ENCODE peak calls at places on chromosomes 5 and 9, in four cellular contexts. C is GM12878, H is A549, D is transverse colon. V is an unnamed sample. For H3K4me1, the result is how much of the 10 kb centered on the place peaks cover.

GRCh38 chr9:107782789-107783188 is 293.2 kb upstream of the KLF4 start:
- DNase-seq in C (no peak), H (no peak), D (no peak), V (no peak)

GRCh38 chr9:83535736-83536135 is 2.5 kb downstream of the FRMD3 start:
- DNase-seq in C (no peak), H (no peak), D (no peak), V (no peak)

GRCh38 chr5:1375871-1376850 is 31.3 kb upstream of the CLPTM1L start:
- DNase-seq in C (no peak), H (no peak), D (no peak), V (no peak)

GRCh38 chr9:114459464-114459863 is 45.8 kb downstream of the WHRN start:
- DNase-seq in C (no peak), H (no peak), D (no peak), V (no peak)

GRCh38 chr9:37963936-37964739 is 60.2 kb upstream of the SLC25A51 start:
- DNase-seq in C (no peak), H (peak), D (peak), V (peak)

GRCh38 chr9:136058152-136058483 is 37.0 kb downstream of the NACC2 start:
- DNase-seq in C (no peak), H (no peak), D (no peak), V (no peak)

GRCh38 chr5:112407240-112407639 is 11.8 kb downstream of the EPB41L4A start:
- DNase-seq in C (no peak), H (no peak), D (no peak), V (no peak)

GRCh38 chr5:57442080-57442839 is 40.4 kb downstream of the ACTBL2 start:
- DNase-seq in C (no peak), H (no peak), D (no peak), V (no peak)

GRCh38 chr5:32206799-32207634 is 32.9 kb upstream of the GOLPH3 start:
- DNase-seq in C (no peak), H (no peak), D (no peak), V (no peak)

GRCh38 chr5:73373814-73374510 is 74.6 kb downstream of the FOXD1 start:
- DNase-seq in C (no peak), H (no peak), D (no peak), V (no peak)

GRCh38 chr5:52811067-52811749 is 23.5 kb downstream of the ITGA1 start:
- DNase-seq in C (no peak), H (no peak), D (no peak), V (no peak)

GRCh38 chr9:110583237-110583636 is 3.7 kb upstream of the SVEP1 start:
- DNase-seq in C (no peak), H (no peak), D (no peak), V (no peak)

GRCh38 chr5:116510525-116510924 is 64.1 kb downstream of the SEMA6A start:
- DNase-seq in C (no peak), H (no peak), D (no peak), V (no peak)

GRCh38 chr5:83471405-83472212 is at the start of gene VCAN:
- DNase-seq in C (no peak), H (peak), D (peak), V (peak)

GRCh38 chr9:126799051-126799450 is 5.8 kb upstream of the ZBTB43 start:
- DNase-seq in C (no peak), H (no peak), D (no peak), V (no peak)

GRCh38 chr9:14189578-14189977 is 124.4 kb downstream of the NFIB start:
- DNase-seq in C (no peak), H (no peak), D (no peak), V (no peak)

DNA sequence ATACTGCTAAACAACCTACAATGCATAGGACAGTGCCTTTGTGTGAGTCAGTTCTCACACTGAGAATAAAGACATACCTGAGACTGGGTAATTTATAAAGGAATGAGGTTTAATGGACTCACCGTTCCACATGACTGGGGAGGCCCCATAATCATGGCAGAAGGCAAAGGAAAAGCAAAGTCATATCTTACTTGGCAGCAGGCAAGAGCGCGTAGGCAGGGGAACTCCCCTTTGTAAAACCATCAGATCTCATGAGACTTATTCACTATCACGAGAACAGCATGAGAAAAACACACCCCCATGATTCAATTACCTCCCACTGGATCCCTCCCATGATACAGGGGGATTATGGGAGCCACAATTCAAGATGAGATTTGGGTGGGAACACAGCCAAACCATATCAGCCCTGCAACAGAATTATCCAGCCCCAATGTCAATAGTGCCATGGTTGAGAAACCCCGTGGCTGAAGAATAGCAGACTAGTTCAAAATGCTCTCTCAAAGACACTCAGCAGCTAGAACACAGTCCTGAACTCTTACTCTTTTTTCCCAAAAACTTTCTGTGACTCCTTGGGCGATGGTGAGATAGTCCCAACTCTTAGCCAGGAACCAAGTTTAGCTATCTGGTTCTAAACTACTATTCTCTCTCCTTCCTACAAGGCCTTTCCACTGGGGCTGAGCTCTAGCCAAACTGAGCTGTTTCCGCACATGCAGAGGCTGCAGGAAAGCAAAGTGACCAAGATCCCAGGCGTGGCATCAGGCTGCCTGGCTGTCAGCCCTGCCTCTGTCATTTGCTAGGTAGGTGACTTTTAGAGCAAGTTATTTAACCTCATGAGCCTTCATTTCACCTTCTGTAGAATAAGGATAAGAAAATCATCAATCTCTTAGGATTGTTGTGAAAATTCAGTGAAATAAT is 21.7 kb downstream of the FAT2 start:
- DNase-seq in C (peak), H (no peak), D (no peak), V (no peak)
- TF ChIP-seq EP300 in C (no peak), H (no peak), D (no peak), V (no peak)

DNA sequence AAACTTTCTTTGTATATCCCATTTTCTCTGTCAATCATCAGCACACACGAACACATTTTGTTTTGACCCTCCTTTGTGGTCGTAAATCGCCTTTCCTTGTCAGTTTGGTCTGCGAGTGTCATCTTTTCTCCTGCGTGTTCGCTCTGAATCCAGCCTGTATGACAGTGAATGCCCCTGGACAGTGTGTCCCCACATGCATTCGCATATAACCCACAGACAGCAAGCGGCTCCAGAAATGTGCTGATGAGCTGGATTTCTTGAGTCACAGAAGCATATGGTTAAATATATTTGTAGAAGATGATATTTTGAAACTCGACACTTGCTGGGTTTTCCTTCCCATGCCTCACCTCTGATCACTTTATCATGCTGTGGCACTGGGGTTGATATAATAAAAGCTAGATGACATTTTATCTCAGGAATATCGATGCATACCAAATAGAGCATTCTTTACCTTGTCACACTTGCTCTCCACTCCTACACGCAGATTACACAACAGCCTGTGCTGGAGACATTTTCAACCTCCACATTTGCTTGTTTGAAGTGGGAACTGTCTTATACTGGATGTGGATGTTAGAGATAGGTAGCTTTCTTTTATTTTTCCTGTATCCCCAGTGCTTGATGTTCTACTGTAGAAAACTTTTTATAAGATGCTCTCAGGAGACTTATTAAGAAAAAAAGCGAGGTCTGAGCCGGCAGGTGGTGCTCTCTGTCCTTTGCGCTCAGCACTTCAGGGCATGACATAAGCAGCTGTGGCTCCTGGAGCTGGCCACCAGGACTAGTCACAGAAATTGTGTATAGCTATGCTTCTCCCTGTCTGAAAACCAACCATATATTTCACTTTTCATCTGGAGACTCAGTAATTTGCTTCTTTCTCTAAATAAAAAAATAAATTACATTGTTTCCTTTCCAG is 215.1 kb downstream of the SH3GL2 start:
- DNase-seq in C (no peak), H (peak), D (peak), V (no peak)
- TF ChIP-seq CTCF in C (peak), H (peak), D (no peak), V (no peak)

GRCh38 chr9:134319306-134320194 is 6.7 kb upstream of the RXRA start:
- DNase-seq in C (no peak), H (no peak), D (no peak), V (no peak)
- H3K4me1 ChIP-seq in C (under half), H (under half), D (under half), V (half or more)

GRCh38 chr9:85942913-85943729 is 2.2 kb downstream of the NAA35 start:
- DNase-seq in C (no peak), H (no peak), D (no peak), V (no peak)
- TF ChIP-seq EP300 in C (no peak), H (no peak), D (no peak), V (no peak)

DNA sequence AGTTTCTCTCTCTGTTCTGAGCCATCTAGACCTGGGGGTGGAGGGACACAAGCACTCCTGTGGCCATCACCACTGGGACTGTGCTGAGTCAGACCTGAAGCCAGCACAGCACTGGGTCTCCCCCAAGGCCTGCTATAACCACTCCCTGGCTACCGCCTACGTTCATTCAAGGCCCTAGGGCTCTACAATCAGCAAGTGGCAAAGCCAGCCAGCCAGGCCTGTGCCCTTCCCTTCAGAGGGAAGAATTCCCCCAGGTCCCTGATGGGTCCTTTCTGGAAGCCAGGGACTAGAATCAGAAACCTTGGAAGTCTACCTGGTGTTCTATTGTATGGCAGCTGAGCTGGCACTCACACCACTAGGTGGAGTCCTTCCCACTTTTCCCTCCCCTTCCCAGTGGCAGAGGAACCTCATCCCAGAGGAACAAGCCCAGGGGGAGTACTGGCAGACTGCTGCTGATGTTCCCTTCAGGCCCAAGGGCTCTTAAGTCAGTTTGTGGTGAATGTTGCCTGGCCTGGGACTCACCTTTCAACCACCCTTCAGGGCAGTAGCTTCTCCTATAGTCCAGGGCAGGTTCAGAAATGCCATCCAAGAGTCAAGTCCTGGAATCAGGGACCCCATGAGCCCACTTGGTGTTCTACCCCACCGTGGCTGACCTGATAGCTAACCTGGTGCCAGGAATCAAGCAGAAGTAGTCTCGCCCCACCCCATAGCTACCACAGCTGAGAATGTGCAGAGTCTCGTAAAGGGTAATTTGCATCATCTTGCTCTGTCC is 20.0 kb downstream of the JMY start:
- DNase-seq in C (no peak), H (peak), D (peak), V (no peak)
- TF ChIP-seq CTCF in C (peak), H (peak), D (peak), V (peak)

GRCh38 chr5:150636391-150637244 is 3.8 kb upstream of the SYNPO start:
- DNase-seq in C (no peak), H (no peak), D (peak), V (peak)

GRCh38 chr5:150632305-150633160 is 7.9 kb upstream of the SYNPO start:
- DNase-seq in C (no peak), H (no peak), D (no peak), V (no peak)

GRCh38 chr5:150631326-150631701 is 9.1 kb upstream of the SYNPO start:
- DNase-seq in C (no peak), H (no peak), D (no peak), V (no peak)

GRCh38 chr5:150630459-150631325 is 9.8 kb upstream of the SYNPO start:
- DNase-seq in C (no peak), H (no peak), D (no peak), V (no peak)

GRCh38 chr5:150633424-150633823 is 7.0 kb upstream of the SYNPO start:
- DNase-seq in C (no peak), H (no peak), D (no peak), V (no peak)
- H3K4me1 ChIP-seq in C (under half), H (half or more), D (under half), V (under half)

DNA sequence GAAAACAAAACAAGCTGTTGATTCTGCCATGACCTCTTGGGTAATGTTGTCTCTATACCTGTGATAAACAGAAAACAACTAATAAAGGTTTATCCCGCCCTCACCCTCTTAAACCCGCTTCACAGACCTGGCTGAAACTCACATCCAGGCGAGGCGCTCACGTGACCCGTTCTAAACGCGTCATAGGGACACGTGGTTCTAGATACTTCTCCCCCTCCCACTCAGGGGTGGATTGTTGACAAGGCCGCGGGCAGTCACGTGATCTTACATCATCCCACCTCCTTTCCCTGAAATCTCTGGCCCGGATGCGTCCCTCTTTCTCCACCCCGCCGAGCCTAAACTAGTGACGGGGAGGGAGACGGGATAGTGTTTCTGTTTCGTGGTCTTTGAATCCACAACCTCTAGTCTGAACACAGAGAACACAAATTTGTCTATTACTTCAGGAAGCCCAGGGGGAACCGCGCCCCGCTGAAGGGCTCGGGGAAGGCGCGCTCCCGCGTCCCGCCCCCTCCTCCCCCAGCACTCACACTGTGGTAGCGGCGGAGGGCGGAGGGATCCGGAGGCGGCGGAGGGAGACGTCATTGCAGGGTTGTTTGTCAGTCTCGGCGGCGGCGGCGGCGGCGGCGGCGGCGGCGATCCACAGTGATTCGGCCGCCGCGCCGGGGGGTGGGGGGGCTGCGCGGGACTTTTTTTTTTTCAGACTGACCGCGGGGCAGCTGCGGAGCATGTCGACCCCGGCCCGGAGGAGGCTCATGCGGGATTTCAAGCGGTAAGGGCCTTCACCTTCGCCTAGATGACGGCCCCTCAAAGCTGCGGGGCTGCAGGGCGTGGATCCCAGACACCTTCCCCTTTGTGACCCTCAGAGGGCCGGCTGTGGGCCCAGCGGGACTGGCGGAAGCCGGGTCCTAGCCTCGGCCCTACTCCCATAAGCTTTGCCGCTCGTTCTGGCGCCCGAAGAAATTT is at the start of gene UBE2B:
- DNase-seq in C (peak), H (peak), D (peak), V (peak)
- TF ChIP-seq EP300 in C (peak), H (peak), D (peak), V (peak)

GRCh38 chr9:125361837-125362531 is 100.4 kb downstream of the GAPVD1 start:
- DNase-seq in C (no peak), H (no peak), D (no peak), V (no peak)
- TF ChIP-seq CTCF in C (peak), H (peak), D (no peak), V (no peak)

DNA sequence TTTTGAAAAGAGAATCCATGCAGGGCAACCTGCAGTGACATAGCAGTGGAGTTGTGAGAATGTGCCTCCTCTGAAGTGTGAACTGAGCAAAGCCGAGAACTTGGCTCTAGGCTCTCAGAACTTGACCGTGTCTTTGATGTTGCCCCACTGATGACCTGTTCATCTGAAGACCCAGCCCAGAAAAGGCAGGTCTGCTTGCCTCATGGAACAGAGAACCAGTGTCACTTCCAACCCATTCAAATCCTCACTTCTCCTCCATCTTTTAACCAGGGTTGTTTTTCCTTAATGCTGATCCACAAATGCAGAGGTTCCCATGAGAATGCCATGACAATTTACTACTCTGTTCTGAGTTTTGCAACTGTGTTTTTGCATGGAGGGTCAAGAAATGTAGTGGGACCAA is 155.4 kb downstream of the MED10 start:
- DNase-seq in C (no peak), H (no peak), D (no peak), V (no peak)
- H3K4me1 ChIP-seq in C (under half), H (under half), D (under half), V (under half)